ENCODE peak calls at places on chromosomes 2 and 18, in six cellular contexts. O, W, H, I, G and R are unnamed samples.

GRCh38 chr18:596288-596881 is 403 bp upstream of the CLUL1 start:
- DNase-seq in O (no peak), W (no peak), H (peak), I (peak), G (peak), R (no peak)

GRCh38 chr2:230230801-230231200 is 5.3 kb downstream of the SP140 start:
- DNase-seq in O (no peak), W (no peak), H (no peak), I (no peak), G (no peak), R (no peak)

GRCh38 chr18:37476182-37476581 is 89.4 kb downstream of the CELF4 start:
- DNase-seq in O (peak), W (no peak), H (no peak), I (peak), G (peak), R (no peak)

GRCh38 chr2:176455865-176456291 is 186.6 kb downstream of the MTX2 start:
- DNase-seq in O (no peak), W (peak), H (no peak), I (no peak), G (no peak), R (no peak)

GRCh38 chr2:128632491-128632780 is 313.8 kb upstream of the HS6ST1 start:
- DNase-seq in O (no peak), W (no peak), H (no peak), I (no peak), G (peak), R (no peak)

GRCh38 chr2:177929662-177930522 is 142.7 kb downstream of the PDE11A start:
- DNase-seq in O (no peak), W (no peak), H (no peak), I (no peak), G (no peak), R (no peak)

GRCh38 chr18:2442006-2442405 is 129.3 kb downstream of the METTL4 start:
- DNase-seq in O (no peak), W (no peak), H (no peak), I (no peak), G (no peak), R (no peak)

GRCh38 chr2:231483398-231484329 is 19.4 kb upstream of the NCL start:
- DNase-seq in O (no peak), W (no peak), H (no peak), I (peak), G (no peak), R (no peak)

GRCh38 chr2:217631091-217631490 is 371.7 kb downstream of the TNS1 start:
- DNase-seq in O (no peak), W (no peak), H (no peak), I (no peak), G (no peak), R (no peak)

GRCh38 chr2:7011376-7012083 is 94.3 kb downstream of the RNF144A start:
- DNase-seq in O (peak), W (no peak), H (no peak), I (no peak), G (no peak), R (peak)

GRCh38 chr2:197965756-197966155 is 161.4 kb downstream of the PLCL1 start:
- DNase-seq in O (no peak), W (no peak), H (no peak), I (no peak), G (no peak), R (no peak)

GRCh38 chr2:164114937-164115336 is 379.1 kb upstream of the FIGN start:
- DNase-seq in O (no peak), W (no peak), H (no peak), I (no peak), G (peak), R (no peak)

GRCh38 chr18:64974378-64975125 is 776.3 kb upstream of the CDH7 start:
- DNase-seq in O (no peak), W (no peak), H (no peak), I (no peak), G (no peak), R (no peak)

GRCh38 chr2:86221066-86221684 is 21.9 kb downstream of the MRPL35 start:
- DNase-seq in O (peak), W (no peak), H (no peak), I (peak), G (peak), R (peak)

GRCh38 chr2:241817126-241817820 is 8.3 kb downstream of the NEU4 start:
- DNase-seq in O (no peak), W (no peak), H (no peak), I (no peak), G (no peak), R (no peak)

GRCh38 chr18:62165583-62165982 is 21.3 kb downstream of the PIGN start:
- DNase-seq in O (no peak), W (no peak), H (no peak), I (no peak), G (no peak), R (no peak)

GRCh38 chr2:218123986-218124385 is 1.8 kb upstream of the CXCR2 start:
- DNase-seq in O (no peak), W (no peak), H (no peak), I (no peak), G (no peak), R (no peak)

GRCh38 chr2:219954331-219954730 is 326.9 kb downstream of the SLC4A3 start:
- DNase-seq in O (no peak), W (no peak), H (no peak), I (no peak), G (no peak), R (no peak)

GRCh38 chr2:6909431-6910385 is 7.5 kb upstream of the RNF144A start:
- DNase-seq in O (peak), W (no peak), H (no peak), I (peak), G (no peak), R (no peak)

GRCh38 chr2:20476950-20477349 is 30.1 kb downstream of the RHOB start:
- DNase-seq in O (no peak), W (no peak), H (no peak), I (no peak), G (no peak), R (no peak)

GRCh38 chr2:120227111-120227991 is 4.2 kb upstream of the TMEM185B start:
- DNase-seq in O (no peak), W (no peak), H (no peak), I (peak), G (no peak), R (no peak)

GRCh38 chr18:49812321-49813070 is 837 bp downstream of the ACAA2 start:
- DNase-seq in O (no peak), W (no peak), H (no peak), I (no peak), G (no peak), R (no peak)

GRCh38 chr2:227201806-227202205 is 37.4 kb downstream of the COL4A3 start:
- DNase-seq in O (no peak), W (no peak), H (no peak), I (no peak), G (no peak), R (no peak)

GRCh38 chr2:118696786-118697465 is 150.5 kb downstream of the EN1 start:
- DNase-seq in O (peak), W (no peak), H (no peak), I (no peak), G (no peak), R (no peak)

GRCh38 chr2:233419626-233420431 is 65.5 kb downstream of the DGKD start:
- DNase-seq in O (no peak), W (no peak), H (no peak), I (peak), G (no peak), R (no peak)

GRCh38 chr2:10926191-10926830 is 14.6 kb downstream of the KCNF1 start:
- DNase-seq in O (no peak), W (no peak), H (no peak), I (no peak), G (no peak), R (no peak)

GRCh38 chr2:162301151-162301804 is 17.2 kb downstream of the IFIH1 start:
- DNase-seq in O (peak), W (peak), H (no peak), I (peak), G (peak), R (peak)

GRCh38 chr2:118853647-118854367 is 6.4 kb upstream of the EN1 start:
- DNase-seq in O (no peak), W (no peak), H (no peak), I (no peak), G (no peak), R (no peak)

GRCh38 chr2:55048514-55048924 is 1.7 kb downstream of the RTN4 start:
- DNase-seq in O (no peak), W (no peak), H (peak), I (peak), G (no peak), R (peak)

GRCh38 chr2:18721038-18721922 is 131.9 kb upstream of the NT5C1B start:
- DNase-seq in O (peak), W (no peak), H (no peak), I (no peak), G (no peak), R (no peak)

GRCh38 chr2:20593072-20594034 is 57.5 kb downstream of the HS1BP3 start:
- DNase-seq in O (peak), W (no peak), H (peak), I (no peak), G (no peak), R (peak)

GRCh38 chr2:205003288-205003687 is 458.0 kb downstream of the PARD3B start:
- DNase-seq in O (no peak), W (no peak), H (no peak), I (peak), G (no peak), R (no peak)

GRCh38 chr2:101806123-101806522 is 108.6 kb downstream of the MAP4K4 start:
- DNase-seq in O (peak), W (no peak), H (no peak), I (peak), G (no peak), R (peak)

GRCh38 chr2:203824653-203825052 is 42.9 kb upstream of the CTLA4 start:
- DNase-seq in O (no peak), W (no peak), H (no peak), I (no peak), G (no peak), R (no peak)

GRCh38 chr18:60277855-60278480 is 94.6 kb downstream of the MC4R start:
- DNase-seq in O (peak), W (no peak), H (no peak), I (no peak), G (no peak), R (peak)

GRCh38 chr2:100000915-100001707 is 141.3 kb downstream of the AFF3 start:
- DNase-seq in O (no peak), W (no peak), H (no peak), I (no peak), G (no peak), R (no peak)